ENCODE peak calls at places on chromosomes 7 and 10, in eight cellular contexts. K is esophagus muscularis mucosa; R is CD8-positive, alpha-beta T cell; T is ovary; F is astrocyte; P is stomach; Y is right atrium auricular region; C is SK-N-SH. X is an unnamed sample. For H3K4me1, the result is how much of the 10 kb centered on the place peaks cover.

GRCh38 chr10:52488606-52489485 is 174.8 kb downstream of the DKK1 start:
- DNase-seq in K (no peak), R (no peak), T (no peak), F (peak), P (no peak), Y (no peak), C (peak), X (no peak)

GRCh38 chr10:76640765-76641164 is 996.8 kb downstream of the KCNMA1 start:
- DNase-seq in K (no peak), R (no peak), T (no peak), F (no peak), P (no peak), Y (no peak), C (no peak), X (no peak)

GRCh38 chr7:127588697-127589482 is 679 bp downstream of the ARF5 start:
- DNase-seq in K (no peak), R (peak), T (peak), F (peak), P (peak), Y (no peak), C (peak), X (peak)

GRCh38 chr7:65001291-65001814 is 5.1 kb downstream of the ERV3-1 start:
- DNase-seq in K (no peak), R (no peak), T (no peak), F (peak), P (no peak), Y (no peak), C (no peak), X (no peak)

GRCh38 chr7:116433246-116433645 is 66.3 kb upstream of the CAV2 start:
- DNase-seq in K (no peak), R (no peak), T (no peak), F (peak), P (no peak), Y (no peak), C (no peak), X (no peak)

GRCh38 chr7:149642579-149642978 is 130.8 kb downstream of the ZNF467 start:
- DNase-seq in K (peak), R (no peak), T (no peak), F (no peak), P (peak), Y (peak), C (no peak), X (no peak)

GRCh38 chr7:151061241-151062110 is 2.1 kb downstream of the SLC4A2 start:
- DNase-seq in K (no peak), R (no peak), T (no peak), F (no peak), P (no peak), Y (no peak), C (no peak), X (no peak)

GRCh38 chr7:100897111-100897608 is 1.5 kb upstream of the ACHE start:
- DNase-seq in K (no peak), R (peak), T (peak), F (no peak), P (peak), Y (no peak), C (peak), X (peak)

GRCh38 chr7:135510603-135511183 is 791 bp upstream of the CNOT4 start:
- DNase-seq in K (no peak), R (no peak), T (no peak), F (no peak), P (no peak), Y (no peak), C (peak), X (no peak)

GRCh38 chr10:16182688-16183087 is 254.1 kb upstream of the PTER start:
- DNase-seq in K (peak), R (no peak), T (no peak), F (no peak), P (no peak), Y (no peak), C (peak), X (no peak)

GRCh38 chr7:12879139-12879538 is 191.7 kb downstream of the ARL4A start:
- DNase-seq in K (no peak), R (no peak), T (no peak), F (no peak), P (no peak), Y (no peak), C (no peak), X (no peak)

GRCh38 chr10:29136401-29136800 is 152.5 kb upstream of the LYZL1 start:
- DNase-seq in K (no peak), R (no peak), T (no peak), F (no peak), P (no peak), Y (no peak), C (no peak), X (no peak)

GRCh38 chr10:57017356-57018037 is 656.4 kb upstream of the ZWINT start:
- DNase-seq in K (no peak), R (no peak), T (no peak), F (no peak), P (no peak), Y (no peak), C (no peak), X (no peak)

GRCh38 chr7:2523941-2524807 is 4.6 kb downstream of the LFNG start:
- DNase-seq in K (no peak), R (no peak), T (peak), F (peak), P (peak), Y (peak), C (peak), X (peak)

GRCh38 chr7:101740981-101741725 is 76.3 kb upstream of the CUX1 start:
- DNase-seq in K (no peak), R (no peak), T (no peak), F (no peak), P (no peak), Y (no peak), C (no peak), X (no peak)

GRCh38 chr10:95236068-95236903 is 42.2 kb downstream of the ACSM6 start:
- DNase-seq in K (no peak), R (no peak), T (no peak), F (peak), P (no peak), Y (no peak), C (no peak), X (no peak)

GRCh38 chr10:14604181-14605142 is 170.2 kb downstream of the FAM107B start:
- DNase-seq in K (peak), R (peak), T (peak), F (peak), P (peak), Y (peak), C (peak), X (peak)

GRCh38 chr7:26051021-26051420 is 101.0 kb upstream of the NFE2L3 start:
- DNase-seq in K (no peak), R (no peak), T (no peak), F (no peak), P (no peak), Y (no peak), C (no peak), X (no peak)

GRCh38 chr7:33744293-33744692 is 161.0 kb upstream of the BMPER start:
- DNase-seq in K (no peak), R (no peak), T (no peak), F (no peak), P (no peak), Y (no peak), C (no peak), X (no peak)

GRCh38 chr7:51067757-51068156 is 248.9 kb downstream of the COBL start:
- DNase-seq in K (peak), R (no peak), T (peak), F (peak), P (peak), Y (peak), C (peak), X (peak)

GRCh38 chr10:129785536-129785981 is 178.5 kb downstream of the EBF3 start:
- DNase-seq in K (no peak), R (no peak), T (no peak), F (no peak), P (no peak), Y (no peak), C (no peak), X (no peak)

GRCh38 chr7:74027683-74028320 is at the start of gene ELN:
- DNase-seq in K (peak), R (no peak), T (peak), F (peak), P (peak), Y (peak), C (peak), X (peak)

GRCh38 chr10:71745659-71746250 is 26.2 kb upstream of the C10orf105 start:
- DNase-seq in K (no peak), R (no peak), T (no peak), F (no peak), P (no peak), Y (no peak), C (no peak), X (no peak)

GRCh38 chr10:72093450-72093849 is 5.1 kb upstream of the SPOCK2 start:
- DNase-seq in K (no peak), R (no peak), T (no peak), F (no peak), P (no peak), Y (peak), C (no peak), X (no peak)

GRCh38 chr7:70574970-70575799 is 556.8 kb upstream of the GALNT17 start:
- DNase-seq in K (no peak), R (no peak), T (no peak), F (peak), P (no peak), Y (no peak), C (peak), X (no peak)

GRCh38 chr7:79615466-79615865 is 162.0 kb upstream of the MAGI2 start:
- DNase-seq in K (no peak), R (no peak), T (no peak), F (peak), P (no peak), Y (no peak), C (no peak), X (no peak)

GRCh38 chr10:32256613-32257437 is 90.1 kb downstream of the EPC1 start:
- DNase-seq in K (no peak), R (peak), T (peak), F (no peak), P (peak), Y (peak), C (peak), X (peak)

GRCh38 chr7:152527610-152528032 is 91.8 kb upstream of the KMT2C start:
- DNase-seq in K (no peak), R (no peak), T (no peak), F (peak), P (no peak), Y (no peak), C (no peak), X (no peak)

GRCh38 chr10:113183543-113183942 is 233.5 kb downstream of the TCF7L2 start:
- DNase-seq in K (peak), R (no peak), T (no peak), F (no peak), P (no peak), Y (no peak), C (no peak), X (no peak)

GRCh38 chr7:107938448-107939250 is 47.7 kb downstream of the DLD start:
- DNase-seq in K (no peak), R (no peak), T (peak), F (peak), P (no peak), Y (peak), C (no peak), X (no peak)

GRCh38 chr10:3780056-3780765 is 4.8 kb downstream of the KLF6 start:
- DNase-seq in K (no peak), R (no peak), T (no peak), F (peak), P (no peak), Y (no peak), C (no peak), X (no peak)

GRCh38 chr7:2411049-2411448 is 7.6 kb downstream of the CHST12 start:
- DNase-seq in K (no peak), R (no peak), T (no peak), F (no peak), P (no peak), Y (no peak), C (no peak), X (no peak)

DNA sequence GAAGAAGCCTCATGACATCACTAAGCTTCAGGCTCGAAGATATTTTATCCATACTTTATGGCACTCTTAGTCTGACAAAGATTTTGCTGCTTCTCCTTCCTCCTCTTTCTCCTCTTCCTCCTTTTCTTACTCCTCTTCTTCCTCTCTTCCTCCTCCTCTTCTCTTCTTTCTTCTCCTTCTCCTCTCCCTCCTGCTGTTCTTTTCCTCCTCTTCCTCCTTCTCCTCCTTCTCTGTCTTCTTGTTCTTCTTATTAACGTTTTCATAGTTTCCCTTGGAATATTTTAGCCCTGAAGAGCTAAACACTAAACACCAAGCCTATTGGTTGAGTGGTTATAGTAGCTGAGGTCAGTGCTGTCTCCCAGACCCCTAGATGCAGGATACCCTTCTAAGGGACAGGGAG is 137.7 kb downstream of the CREB5 start:
- DNase-seq in K (no peak), R (no peak), T (no peak), F (no peak), P (no peak), Y (no peak), C (no peak), X (no peak)
- H3K4me1 ChIP-seq in K (under half), R (under half), T (under half), F (under half), P (under half), Y (under half), C (under half), X (under half)

DNA sequence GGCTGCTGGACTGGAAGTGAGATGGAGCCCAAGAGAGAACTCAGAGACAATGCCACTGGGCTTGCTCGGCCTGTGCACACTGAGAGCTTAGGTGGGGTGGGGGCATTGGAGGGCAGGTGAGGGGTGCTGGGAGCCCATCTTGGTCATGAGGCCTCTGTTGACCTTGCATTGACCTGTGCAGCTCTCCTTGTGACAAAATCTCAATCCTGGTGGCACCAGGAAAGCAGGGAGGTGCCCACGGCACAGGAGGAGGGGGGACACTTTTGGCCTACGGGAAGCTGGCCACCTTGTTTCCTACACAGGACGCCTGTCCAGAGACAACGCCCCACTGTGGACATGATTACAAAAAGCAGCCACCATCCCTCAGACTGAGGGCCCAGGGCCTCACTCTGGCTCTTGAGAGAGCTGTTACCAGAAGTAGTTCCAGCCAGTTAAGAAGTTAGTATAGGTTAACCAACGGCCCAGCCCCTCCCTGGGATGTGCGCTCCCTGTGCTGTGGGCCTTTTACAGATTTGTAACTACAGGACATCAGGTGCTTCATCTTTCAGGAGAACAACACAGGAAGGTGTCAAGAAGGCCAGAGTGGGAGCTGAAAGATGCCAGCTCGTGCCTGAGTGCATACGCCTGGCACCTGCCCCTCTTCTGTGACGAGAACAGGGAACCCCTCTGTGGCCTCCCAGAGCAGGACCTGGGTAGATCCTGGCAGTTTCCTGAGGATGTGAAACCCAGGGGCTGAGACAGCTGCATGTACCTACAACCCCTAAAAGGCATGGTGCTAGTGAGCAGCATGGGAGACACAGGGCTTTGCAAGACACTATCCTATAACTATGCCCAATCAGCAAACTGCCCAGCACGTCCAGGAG is 10.3 kb downstream of the PKD1L1 start:
- DNase-seq in K (no peak), R (no peak), T (no peak), F (no peak), P (no peak), Y (no peak), C (no peak), X (peak)
- H3K4me1 ChIP-seq in K (under half), R (under half), T (under half), F (under half), P (under half), Y (under half), C (under half), X (under half)

DNA sequence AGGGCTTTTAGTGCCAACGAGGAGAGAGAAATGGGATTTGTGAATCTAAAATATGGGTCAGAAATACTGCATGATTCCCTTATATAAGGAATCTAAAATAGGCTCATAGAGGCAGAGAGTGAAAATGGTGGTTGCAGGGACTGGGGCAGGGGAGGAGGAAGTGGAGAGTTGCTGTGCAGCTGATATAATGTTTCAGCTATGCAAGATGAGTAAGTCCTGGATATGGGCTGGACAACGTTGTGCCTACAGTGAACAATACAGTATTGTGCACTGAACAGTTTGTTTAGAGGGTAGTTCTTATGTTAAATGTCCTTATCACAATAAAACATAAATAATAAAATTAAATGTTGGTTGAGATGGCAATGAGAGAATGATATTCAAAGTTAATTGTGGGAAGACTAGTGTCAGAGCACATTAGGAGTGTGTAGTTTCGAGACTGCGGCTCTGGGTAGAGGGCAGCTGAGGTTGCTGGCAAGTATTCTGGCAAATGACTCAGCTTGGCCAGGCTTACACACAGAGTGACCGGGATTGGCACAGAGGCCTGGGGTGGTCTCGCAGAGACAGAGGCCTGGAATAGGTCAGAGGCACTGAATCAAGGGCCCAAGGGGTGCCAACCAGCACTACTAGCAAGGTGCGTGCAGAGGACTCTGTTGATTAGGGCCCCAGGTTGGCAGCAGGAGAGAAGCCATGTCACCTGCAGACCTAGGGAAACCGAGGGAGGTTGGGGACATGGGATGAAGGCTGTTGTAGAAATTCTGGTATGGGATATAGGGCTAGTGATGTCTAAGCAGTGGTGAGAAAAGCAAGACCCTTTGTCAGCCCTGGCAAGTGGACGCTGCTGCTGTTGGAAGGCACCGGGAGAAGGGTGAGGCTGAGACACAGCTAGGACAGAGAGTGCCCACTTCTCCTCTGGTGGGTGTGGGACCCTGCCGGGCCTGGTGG is 2.8 kb upstream of the DEPP1 start:
- DNase-seq in K (no peak), R (no peak), T (peak), F (peak), P (no peak), Y (no peak), C (no peak), X (no peak)
- H3K4me1 ChIP-seq in K (half or more), R (under half), T (half or more), F (half or more), P (half or more), Y (under half), C (half or more), X (under half)

DNA sequence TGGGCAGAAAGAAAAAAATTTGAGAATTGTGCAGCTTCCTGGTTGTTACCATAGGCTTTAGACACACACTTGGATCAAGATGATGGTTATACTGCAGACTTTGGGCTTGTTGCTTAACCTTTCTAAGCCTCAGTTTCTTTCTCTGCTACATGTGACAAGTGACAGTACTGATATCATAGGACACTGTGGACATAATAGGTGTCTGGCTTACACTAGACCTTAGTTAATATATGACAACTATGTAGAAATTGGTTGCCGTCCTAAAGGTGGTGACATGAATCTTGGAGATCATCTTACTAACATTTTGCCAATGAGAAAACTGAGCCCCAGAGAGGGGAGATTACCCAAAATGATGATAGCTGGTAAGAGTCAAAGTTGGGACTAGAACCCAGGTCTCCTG is 113.9 kb downstream of the LRMDA start:
- DNase-seq in K (no peak), R (no peak), T (no peak), F (no peak), P (no peak), Y (no peak), C (no peak), X (no peak)
- H3K4me1 ChIP-seq in K (under half), R (under half), T (under half), F (under half), P (under half), Y (under half), C (under half), X (under half)

GRCh38 chr7:142476077-142476476 is 218.2 kb upstream of the PRSS58 start:
- DNase-seq in K (no peak), R (no peak), T (no peak), F (peak), P (no peak), Y (no peak), C (no peak), X (no peak)
- H3K4me1 ChIP-seq in K (under half), R (half or more), T (under half), F (under half), P (under half), Y (under half), C (under half), X (under half)

DNA sequence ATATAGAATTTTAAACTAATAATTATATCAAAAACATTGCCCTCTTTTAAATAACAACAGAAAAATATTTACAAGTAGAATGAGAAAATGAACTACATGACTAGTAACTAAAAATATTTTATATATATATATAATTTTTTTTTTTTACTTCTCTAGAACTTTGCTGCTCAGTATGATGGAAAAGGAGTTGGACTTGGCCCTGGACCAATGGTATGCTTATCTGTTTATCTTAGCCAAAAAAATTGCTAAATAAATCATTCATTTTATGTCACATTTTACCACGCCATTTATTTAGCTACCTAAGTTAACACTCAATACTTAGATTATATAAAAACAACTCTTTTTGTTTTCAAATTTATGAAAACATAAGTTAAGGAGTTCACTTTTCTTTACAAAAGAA is 6.7 kb downstream of the COL1A2 start:
- DNase-seq in K (no peak), R (no peak), T (no peak), F (no peak), P (no peak), Y (no peak), C (no peak), X (no peak)
- H3K4me1 ChIP-seq in K (under half), R (under half), T (under half), F (under half), P (under half), Y (under half), C (under half), X (under half)

GRCh38 chr7:6437251-6437650 is 10.5 kb downstream of the DAGLB start:
- DNase-seq in K (no peak), R (no peak), T (no peak), F (peak), P (no peak), Y (no peak), C (no peak), X (no peak)
- H3K4me1 ChIP-seq in K (under half), R (under half), T (under half), F (under half), P (under half), Y (under half), C (under half), X (under half)